ENCODE peak calls at places on chromosome 5, in nine cellular contexts. S is NCI-H1436; L is PC-9; Y is left lobe of liver; M is body of pancreas; A is progenitor cell of endocrine pancreas; P is HS-5; I is activated CD8-positive, alpha-beta memory T cell treated with anti-CD3 and anti-CD28 coated beads for 1 hour; Z is hypothalamus. N is an unnamed sample.

GRCh38 chr5:140244525-140245025 is 58.3 kb downstream of the PFDN1 start:
- DNase-seq in L (peak), Y (peak), A (peak), I (peak), Z (peak), S (peak), P (no peak), M (peak), N (peak)

GRCh38 chr5:96880402-96881164 is 4.3 kb downstream of the ERAP2 start:
- DNase-seq in P (peak), A (no peak), Z (no peak), I (no peak), M (no peak), Y (no peak), L (peak), S (no peak), N (peak)

GRCh38 chr5:157050050-157050449 is 8.9 kb downstream of the HAVCR1 start:
- DNase-seq in L (no peak), Y (no peak), I (no peak), Z (no peak), S (no peak), P (no peak), M (no peak), A (no peak), N (no peak)

GRCh38 chr5:180291943-180292831 is at the start of gene MAPK9:
- DNase-seq in A (peak), I (peak), M (peak), L (peak), Y (peak), P (no peak), S (peak), Z (peak), N (peak)

GRCh38 chr5:157603333-157604190 is 28.0 kb upstream of the ADAM19 start:
- DNase-seq in Y (no peak), A (no peak), S (no peak), I (peak), Z (no peak), L (peak), P (peak), M (no peak), N (peak)

GRCh38 chr5:10987881-10988504 is 227.0 kb upstream of the DAP start:
- DNase-seq in I (no peak), S (no peak), A (peak), Z (peak), P (no peak), Y (peak), M (peak), L (no peak), N (no peak)

GRCh38 chr5:88643315-88643714 is 239.7 kb downstream of the MEF2C start:
- DNase-seq in M (no peak), Y (no peak), S (no peak), A (no peak), Z (no peak), L (no peak), P (no peak), I (no peak), N (no peak)

GRCh38 chr5:28862860-28863196 is 1824.4 kb upstream of the CDH9 start:
- DNase-seq in I (no peak), S (no peak), Z (no peak), M (no peak), A (no peak), P (no peak), L (no peak), Y (no peak), N (no peak)

GRCh38 chr5:151023651-151024050 is 3.3 kb downstream of the GPX3 start:
- DNase-seq in L (peak), Y (no peak), M (peak), I (no peak), P (no peak), S (no peak), Z (no peak), A (no peak), N (peak)

GRCh38 chr5:32044904-32045303 is 129.2 kb downstream of the GOLPH3 start:
- DNase-seq in M (no peak), A (no peak), P (peak), I (no peak), Y (no peak), S (no peak), Z (no peak), L (no peak), N (peak)

GRCh38 chr5:78076351-78076750 is 218.1 kb downstream of the AP3B1 start:
- DNase-seq in Z (no peak), P (no peak), S (no peak), I (no peak), A (no peak), Y (no peak), L (no peak), M (no peak), N (no peak)

GRCh38 chr5:124650960-124651662 is 95.3 kb downstream of the ZNF608 start:
- DNase-seq in Z (no peak), M (no peak), A (no peak), L (peak), I (no peak), Y (no peak), S (no peak), P (no peak), N (peak)

GRCh38 chr5:137737349-137738256 is 1.7 kb upstream of the KLHL3 start:
- DNase-seq in Z (no peak), P (peak), I (no peak), L (peak), S (no peak), A (no peak), Y (no peak), M (no peak), N (peak)

GRCh38 chr5:154849791-154850201 is 607 bp downstream of the FAXDC2 start:
- DNase-seq in I (no peak), S (no peak), L (no peak), A (no peak), M (no peak), Z (no peak), Y (no peak), P (no peak), N (peak)

GRCh38 chr5:161481922-161482321 is 64.6 kb downstream of the GABRB2 start:
- DNase-seq in S (no peak), L (no peak), I (no peak), A (no peak), P (no peak), M (no peak), Y (no peak), Z (no peak), N (no peak)

GRCh38 chr5:117131048-117131679 is 556.5 kb upstream of the SEMA6A start:
- DNase-seq in P (no peak), S (no peak), M (no peak), A (no peak), Y (no peak), I (no peak), Z (no peak), L (no peak), N (no peak)

GRCh38 chr5:50302815-50303490 is 138.1 kb downstream of the EMB start:
- DNase-seq in S (no peak), M (no peak), P (peak), L (peak), Y (no peak), Z (no peak), A (no peak), I (no peak), N (peak)

GRCh38 chr5:180001742-180002141 is 69.8 kb downstream of the RNF130 start:
- DNase-seq in S (no peak), P (no peak), Z (no peak), Y (no peak), M (no peak), A (no peak), L (no peak), I (no peak), N (no peak)

GRCh38 chr5:37840036-37840909 is at the start of gene GDNF:
- DNase-seq in I (no peak), P (peak), Y (peak), A (peak), L (no peak), S (no peak), M (peak), Z (no peak), N (peak)

GRCh38 chr5:124866355-124867063 is 120.1 kb upstream of the ZNF608 start:
- DNase-seq in P (no peak), Z (no peak), S (no peak), M (no peak), I (no peak), A (no peak), L (no peak), Y (no peak), N (no peak)

GRCh38 chr5:144179226-144179625 is 8.6 kb downstream of the KCTD16 start:
- DNase-seq in A (no peak), Y (no peak), P (no peak), L (no peak), Z (no peak), S (no peak), M (no peak), I (no peak), N (no peak)

GRCh38 chr5:161094411-161094810 is 242.4 kb upstream of the ATP10B start:
- DNase-seq in Y (no peak), A (no peak), I (no peak), Z (no peak), M (no peak), S (no peak), L (no peak), P (no peak), N (peak)

GRCh38 chr5:142587354-142587965 is 98.4 kb downstream of the FGF1 start:
- DNase-seq in Y (no peak), L (peak), Z (no peak), S (peak), P (no peak), I (no peak), M (peak), A (no peak), N (peak)

GRCh38 chr5:136769900-136770684 is 404.7 kb upstream of the TRPC7 start:
- DNase-seq in P (no peak), M (peak), L (peak), S (peak), Z (peak), I (no peak), A (peak), Y (peak), N (peak)

GRCh38 chr5:171067540-171068130 is 205.8 kb downstream of the RANBP17 start:
- DNase-seq in M (no peak), I (no peak), Y (no peak), Z (no peak), L (no peak), A (no peak), P (no peak), S (no peak), N (no peak)

GRCh38 chr5:66701244-66701643 is 105.1 kb downstream of the MAST4 start:
- DNase-seq in S (no peak), P (no peak), Y (no peak), L (no peak), A (no peak), M (no peak), Z (no peak), I (no peak), N (no peak)

GRCh38 chr5:3127423-3127911 is 376.0 kb upstream of the IRX2 start:
- DNase-seq in P (no peak), I (no peak), S (no peak), M (no peak), A (no peak), Z (no peak), Y (no peak), L (no peak), N (no peak)

GRCh38 chr5:148830220-148830619 is 3.8 kb downstream of the ADRB2 start:
- DNase-seq in L (no peak), M (no peak), Z (no peak), P (no peak), S (no peak), I (no peak), A (no peak), Y (no peak), N (no peak)

GRCh38 chr5:139797335-139797734 is 1.7 kb downstream of the PSD2 start:
- DNase-seq in Y (no peak), P (no peak), L (no peak), Z (no peak), M (no peak), A (no peak), S (no peak), I (no peak), N (no peak)

GRCh38 chr5:39076757-39077475 is 2.7 kb upstream of the RICTOR start:
- DNase-seq in S (no peak), I (no peak), Z (no peak), L (peak), Y (no peak), M (no peak), A (no peak), P (peak), N (peak)

GRCh38 chr5:17090839-17091238 is 126.6 kb upstream of the BASP1 start:
- DNase-seq in P (no peak), I (no peak), A (no peak), Z (no peak), L (no peak), Y (no peak), S (no peak), M (no peak), N (no peak)

GRCh38 chr5:157159209-157159751 is 6.8 kb downstream of the GARIN3 start:
- DNase-seq in Z (no peak), M (no peak), I (no peak), A (no peak), P (no peak), L (no peak), Y (no peak), S (no peak), N (no peak)

GRCh38 chr5:166436857-166437256 is 1854.6 kb upstream of the WWC1 start:
- DNase-seq in Y (no peak), A (no peak), P (peak), I (no peak), M (no peak), S (no peak), Z (no peak), L (no peak), N (no peak)

N was measured in cardiac fibroblast.